ENCODE peak calls at places on chromosomes 12 and 14, in six cellular contexts. X, S, J, W, G and M are unnamed samples.
A peak's percentile ranks its signal among the peaks of the same experiment; 100 is the strongest.

GRCh38 chr12:57520008-57520726 is at the start of gene DDIT3:
- DNase-seq in X (peak; percentile 98), S (peak; percentile 99), J (peak; percentile 100), W (peak; percentile 99), G (peak; percentile 100), M (peak; percentile 100)

GRCh38 chr14:105193916-105194782 is 13.0 kb upstream of the NUDT14 start:
- DNase-seq in X (no peak), S (no peak), J (peak; percentile 22), W (no peak), G (no peak), M (no peak)

GRCh38 chr14:33836203-33836894 is 114.5 kb downstream of the EGLN3 start:
- DNase-seq in X (no peak), S (no peak), J (no peak), W (no peak), G (no peak), M (no peak)

GRCh38 chr12:48027183-48028002 is 23.1 kb upstream of the COL2A1 start:
- DNase-seq in X (no peak), S (no peak), J (no peak), W (peak; percentile 58), G (no peak), M (no peak)

GRCh38 chr14:72701610-72702009 is 192.3 kb downstream of the DPF3 start:
- DNase-seq in X (no peak), S (no peak), J (peak; percentile 6), W (peak; percentile 33), G (peak; percentile 25), M (no peak)

GRCh38 chr12:119710941-119711551 is 43.1 kb downstream of the PRKAB1 start:
- DNase-seq in X (no peak), S (no peak), J (no peak), W (no peak), G (no peak), M (no peak)

GRCh38 chr12:45260481-45260824 is 44.6 kb downstream of the ANO6 start:
- DNase-seq in X (no peak), S (no peak), J (no peak), W (no peak), G (no peak), M (no peak)

GRCh38 chr12:96578526-96579125 is 89.2 kb downstream of the CFAP54 start:
- DNase-seq in X (no peak), S (peak; percentile 52), J (peak; percentile 73), W (peak; percentile 69), G (no peak), M (no peak)

GRCh38 chr12:3658327-3659163 is 94.4 kb downstream of the CRACR2A start:
- DNase-seq in X (peak; percentile 18), S (peak; percentile 24), J (peak; percentile 57), W (peak; percentile 70), G (no peak), M (peak; percentile 57)

GRCh38 chr14:50920482-50921225 is 23.6 kb downstream of the PYGL start:
- DNase-seq in X (peak; percentile 51), S (no peak), J (peak; percentile 94), W (peak; percentile 89), G (no peak), M (no peak)

GRCh38 chr14:91223028-91223783 is 21.3 kb downstream of the GPR68 start:
- DNase-seq in X (no peak), S (no peak), J (no peak), W (no peak), G (no peak), M (no peak)

GRCh38 chr12:81942588-81942987 is 183.4 kb upstream of the PPFIA2 start:
- DNase-seq in X (no peak), S (peak; percentile 51), J (no peak), W (no peak), G (no peak), M (no peak)

GRCh38 chr14:90060965-90061848 is 587 bp upstream of the KCNK13 start:
- DNase-seq in X (no peak), S (no peak), J (no peak), W (peak; percentile 57), G (no peak), M (no peak)

GRCh38 chr12:66709444-66709773 is 30.5 kb upstream of the GRIP1 start:
- DNase-seq in X (no peak), S (no peak), J (no peak), W (no peak), G (no peak), M (no peak)

GRCh38 chr12:95437565-95437964 is 36.4 kb upstream of the METAP2 start:
- DNase-seq in X (no peak), S (no peak), J (no peak), W (no peak), G (no peak), M (no peak)

GRCh38 chr14:51490205-51490604 is 161.5 kb upstream of the FRMD6 start:
- DNase-seq in X (no peak), S (no peak), J (no peak), W (no peak), G (no peak), M (no peak)

GRCh38 chr12:118015944-118016343 is 559 bp upstream of the RFC5 start:
- DNase-seq in X (no peak), S (no peak), J (no peak), W (no peak), G (no peak), M (no peak)

GRCh38 chr12:131963381-131963780 is 13.6 kb downstream of the EP400 start:
- DNase-seq in X (no peak), S (peak; percentile 61), J (no peak), W (no peak), G (no peak), M (no peak)

GRCh38 chr12:111827916-111828315 is 14.1 kb upstream of the MAPKAPK5 start:
- DNase-seq in X (no peak), S (no peak), J (no peak), W (no peak), G (no peak), M (no peak)

GRCh38 chr12:13008741-13009380 is 8.8 kb upstream of the HEBP1 start:
- DNase-seq in X (no peak), S (no peak), J (no peak), W (no peak), G (no peak), M (no peak)

GRCh38 chr12:43968736-43969135 is 132.9 kb downstream of the TMEM117 start:
- DNase-seq in X (no peak), S (no peak), J (no peak), W (no peak), G (no peak), M (no peak)

GRCh38 chr14:98953544-98954346 is 318.3 kb downstream of the BCL11B start:
- DNase-seq in X (no peak), S (no peak), J (peak; percentile 85), W (no peak), G (peak; percentile 93), M (peak; percentile 44)

DNA sequence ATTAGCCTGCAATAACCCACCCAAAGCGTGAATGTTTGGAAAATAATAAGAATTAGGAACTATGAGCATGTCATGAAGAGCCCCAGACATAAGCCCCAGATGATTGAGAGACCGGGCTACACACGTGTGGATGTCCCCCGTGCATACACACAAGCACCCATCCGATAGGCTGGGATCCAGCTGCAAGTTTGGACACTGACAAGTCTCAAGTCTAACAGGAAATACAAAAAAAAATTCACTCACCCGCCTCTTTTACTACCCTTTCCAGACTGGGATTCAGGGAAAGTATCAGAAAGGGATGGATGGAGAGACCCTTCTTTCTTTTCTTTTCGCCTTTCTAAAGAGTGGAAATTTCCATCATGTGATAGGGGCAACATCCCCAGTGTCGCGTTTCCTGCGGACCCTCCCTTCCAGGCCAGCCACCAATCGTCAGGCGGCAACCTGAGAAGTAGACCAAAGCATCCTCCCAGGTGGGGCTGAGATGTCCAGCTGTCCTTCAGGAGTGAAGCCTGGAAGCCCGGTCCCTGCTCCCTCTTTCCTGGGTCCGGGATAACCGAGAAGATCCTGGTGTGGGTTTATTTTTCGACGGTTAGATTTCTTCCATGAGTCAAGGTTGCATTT is 6.4 kb upstream of the SLC38A4 start:
- DNase-seq in X (no peak), S (no peak), J (no peak), W (peak; percentile 67), G (no peak), M (no peak)
- H3K4me3 ChIP-seq in X (peak overlapping the region; percentile 51), S (no peak overlapping the region), J (peak overlapping the region; percentile 37), W (no peak overlapping the region), G (peak overlapping the region; percentile 60), M (no peak overlapping the region)

GRCh38 chr12:53388932-53389331 is 9.0 kb downstream of the SP1 start:
- DNase-seq in X (no peak), S (no peak), J (no peak), W (no peak), G (no peak), M (no peak)
- H3K27ac ChIP-seq in X (no peak overlapping the region), S (no peak overlapping the region), J (no peak overlapping the region), W (no peak overlapping the region), G (peak overlapping the region; percentile 62), M (peak overlapping the region; percentile 4)

DNA sequence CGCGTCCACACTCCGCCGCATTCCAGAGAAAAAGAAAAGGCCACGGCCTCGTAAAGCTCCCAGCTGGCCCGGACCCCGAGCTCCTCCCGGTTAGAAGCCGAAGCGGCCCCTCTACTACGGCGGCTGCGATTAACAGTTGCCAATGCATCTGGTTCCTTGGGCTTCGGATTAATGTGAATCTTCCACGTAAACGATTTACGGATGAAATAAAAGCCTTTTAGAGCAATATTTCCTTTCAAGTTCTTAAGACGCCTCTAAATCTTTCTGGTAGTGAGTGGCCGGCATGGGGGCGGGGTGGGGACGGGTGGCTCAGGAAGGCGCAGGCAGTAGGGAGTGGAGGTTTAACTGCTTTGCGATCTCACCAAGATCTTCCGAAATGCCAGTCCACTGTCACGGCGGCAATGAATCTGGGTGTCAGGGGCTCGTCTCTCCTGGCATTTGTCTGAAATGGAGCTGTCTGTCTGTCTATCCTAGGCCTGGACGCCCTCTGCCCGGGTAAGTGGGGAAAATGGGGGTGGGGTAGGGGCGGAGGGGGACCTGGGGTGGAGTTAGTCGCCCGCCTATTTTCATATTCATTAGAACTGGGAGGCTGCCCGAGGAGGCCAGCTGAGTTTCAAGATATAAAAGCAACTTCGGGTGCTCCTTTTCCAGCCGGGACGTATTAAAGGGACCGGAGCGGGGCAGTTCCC is 427 bp upstream of the ALX1 start:
- DNase-seq in X (peak; percentile 33), S (no peak), J (no peak), W (peak; percentile 70), G (no peak), M (no peak)
- H3K4me3 ChIP-seq in X (peak overlapping the region; percentile 68), S (no peak overlapping the region), J (peak overlapping the region; percentile 73), W (peak overlapping the region; percentile 48), G (peak overlapping the region; percentile 42), M (peak overlapping the region; percentile 32)

GRCh38 chr14:103820908-103821307 is 26.5 kb downstream of the PPP1R13B start:
- DNase-seq in X (no peak), S (no peak), J (no peak), W (no peak), G (no peak), M (no peak)

GRCh38 chr14:103819503-103820307 is 27.7 kb downstream of the PPP1R13B start:
- DNase-seq in X (no peak), S (no peak), J (peak; percentile 42), W (peak; percentile 70), G (no peak), M (no peak)

GRCh38 chr14:103820382-103820781 is 27.0 kb downstream of the PPP1R13B start:
- DNase-seq in X (no peak), S (no peak), J (no peak), W (no peak), G (no peak), M (no peak)

GRCh38 chr14:103828315-103828967 is 18.9 kb downstream of the PPP1R13B start:
- DNase-seq in X (no peak), S (no peak), J (peak; percentile 69), W (no peak), G (peak; percentile 68), M (peak; percentile 27)

DNA sequence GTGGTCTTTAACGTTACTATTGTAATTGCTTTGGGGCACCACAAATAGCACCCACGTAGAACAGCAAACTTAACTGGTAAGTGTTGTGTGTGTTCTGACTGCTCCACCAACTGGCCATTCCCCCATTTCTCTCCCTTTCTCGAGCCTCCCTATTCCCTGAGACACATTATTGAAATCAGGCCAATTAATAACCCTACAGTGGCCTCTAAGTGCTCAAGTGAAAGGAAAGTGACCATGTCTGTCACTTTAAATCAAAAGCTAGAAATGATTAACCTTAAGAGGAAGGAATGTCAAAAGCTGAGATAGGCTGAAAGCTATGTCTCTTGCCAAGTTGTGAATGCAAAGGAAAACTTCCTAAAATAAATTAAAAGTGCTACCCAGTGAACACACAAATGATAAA is 22.3 kb downstream of the PPP1R13B start:
- DNase-seq in X (no peak), S (no peak), J (no peak), W (no peak), G (no peak), M (no peak)
- H3K27ac ChIP-seq in X (no peak overlapping the region), S (no peak overlapping the region), J (peak overlapping the region; percentile 92), W (no peak overlapping the region), G (no peak overlapping the region), M (peak overlapping the region; percentile 58)